ENCODE peak calls at places on chromosomes 12 and 14, in four cellular contexts. W, F, J and M are unnamed samples. For H3K4me1, the result is how much of the 10 kb centered on the place peaks cover.

GRCh38 chr14:100536721-100537700 is 50.2 kb downstream of the BEGAIN start:
- DNase-seq in J (peak), F (peak), W (peak), M (peak)

GRCh38 chr12:63294327-63294632 is 143.3 kb upstream of the AVPR1A start:
- DNase-seq in W (no peak), F (no peak), J (no peak), M (no peak)

GRCh38 chr14:65846469-65846868 is 433.9 kb downstream of the FUT8 start:
- DNase-seq in J (no peak), W (no peak), F (no peak), M (no peak)

GRCh38 chr12:31005944-31006361 is 67.7 kb upstream of the DDX11 start:
- DNase-seq in W (no peak), J (no peak), F (no peak), M (no peak)

GRCh38 chr12:56299308-56299852 is 750 bp downstream of the CS start:
- DNase-seq in W (no peak), F (no peak), J (no peak), M (no peak)

GRCh38 chr12:114726092-114726710 is 42.2 kb upstream of the TBX3 start:
- DNase-seq in J (no peak), W (no peak), F (peak), M (no peak)

GRCh38 chr14:55512421-55512820 is 67.6 kb upstream of the KTN1 start:
- DNase-seq in W (no peak), J (no peak), F (no peak), M (no peak)

GRCh38 chr14:82366803-82367202 is 833.1 kb upstream of the SEL1L start:
- DNase-seq in J (no peak), F (no peak), W (no peak), M (no peak)

GRCh38 chr12:115700896-115701465 is 576.5 kb downstream of the MED13L start:
- DNase-seq in W (no peak), F (no peak), J (no peak), M (no peak)

GRCh38 chr14:50057331-50057730 is 59.0 kb downstream of the VCPKMT start:
- DNase-seq in J (no peak), F (no peak), W (no peak), M (peak)

GRCh38 chr12:31301311-31301710 is 24.6 kb downstream of the SINHCAF start:
- DNase-seq in W (no peak), J (no peak), F (no peak), M (no peak)

GRCh38 chr14:99604766-99605298 is 825 bp upstream of the CCDC85C start:
- DNase-seq in W (no peak), J (no peak), F (peak), M (no peak)

GRCh38 chr12:124620606-124621295 is 53.3 kb upstream of the NCOR2 start:
- DNase-seq in J (no peak), W (no peak), F (no peak), M (no peak)
- H3K4me1 ChIP-seq in J (under half), W (under half), F (under half), M (under half)

GRCh38 chr12:62103736-62104135 is 156.5 kb upstream of the USP15 start:
- DNase-seq in J (no peak), F (no peak), W (no peak), M (no peak)
- H3K4me1 ChIP-seq in J (under half), F (under half), W (under half), M (under half)

GRCh38 chr12:110636516-110636915 is 22.6 kb downstream of the TCTN1 start:
- DNase-seq in W (no peak), F (no peak), J (no peak), M (no peak)
- H3K4me1 ChIP-seq in W (under half), F (under half), J (under half), M (under half)

DNA sequence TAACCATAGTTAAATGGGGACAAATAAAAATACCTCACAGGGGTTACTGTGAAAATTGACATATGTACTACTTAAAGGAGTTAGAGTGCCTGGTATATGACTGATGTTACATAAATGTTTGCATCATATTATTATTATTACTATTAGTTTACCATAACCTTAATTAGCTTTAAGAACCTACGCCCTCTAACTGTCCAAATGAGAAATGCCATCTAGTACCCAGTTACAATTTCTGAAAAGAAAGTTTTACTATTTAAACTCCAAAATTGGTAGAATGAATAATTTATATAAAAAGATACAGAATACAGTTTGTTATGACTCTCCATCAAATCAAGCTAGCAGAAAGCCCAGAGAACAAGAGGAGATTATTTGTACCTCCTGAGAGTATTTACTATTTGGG is 42.3 kb downstream of the EML5 start:
- DNase-seq in W (no peak), F (no peak), J (no peak), M (no peak)
- H3K4me1 ChIP-seq in W (under half), F (under half), J (under half), M (under half)

GRCh38 chr12:40560848-40561247 is 131.4 kb upstream of the CNTN1 start:
- DNase-seq in J (no peak), F (no peak), W (no peak), M (no peak)
- H3K4me1 ChIP-seq in J (under half), F (under half), W (under half), M (under half)

DNA sequence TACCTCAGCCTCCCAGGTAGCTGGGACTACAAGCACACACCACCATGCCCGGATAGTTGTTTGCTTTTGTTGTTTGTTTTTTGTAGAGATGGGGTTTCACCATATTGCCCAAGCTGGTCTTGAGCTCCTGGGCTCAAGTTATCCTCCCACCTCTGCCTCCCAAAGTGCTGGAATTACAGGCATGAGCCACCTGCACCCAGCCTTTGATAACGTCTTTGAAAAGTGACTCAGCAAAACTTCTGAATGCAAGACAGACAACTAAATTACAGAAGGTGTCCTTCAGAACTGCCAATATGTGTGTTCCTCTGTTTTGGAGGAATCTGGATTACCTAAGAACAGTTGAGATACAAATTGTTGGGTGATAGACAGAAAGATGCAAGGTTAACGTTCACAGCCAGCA is 99.8 kb downstream of the ESR2 start:
- DNase-seq in F (no peak), J (no peak), W (no peak), M (no peak)
- H3K4me1 ChIP-seq in F (under half), J (under half), W (under half), M (under half)